ENCODE peak calls at places on chromosomes 2 and 18, in four cellular contexts. A is colonic mucosa, Z is endodermal cell, C is hepatocyte. D is an unnamed sample.

GRCh38 chr18:8730080-8730827 is 24.9 kb downstream of the MTCL1 start:
- DNase-seq in Z (no peak), A (peak), C (peak), D (peak)

GRCh38 chr18:10477863-10478260 is 23.4 kb downstream of the APCDD1 start:
- DNase-seq in C (no peak), A (no peak), Z (no peak), D (no peak)

GRCh38 chr2:47520825-47521665 is 118.1 kb downstream of the MSH2 start:
- DNase-seq in Z (peak), A (peak), C (no peak), D (peak)

GRCh38 chr18:38545071-38545470 is 979.5 kb upstream of the CELF4 start:
- DNase-seq in A (no peak), Z (peak), C (peak), D (no peak)

GRCh38 chr18:70490008-70490933 is 201.4 kb downstream of the SOCS6 start:
- DNase-seq in A (peak), Z (peak), C (peak), D (no peak)

GRCh38 chr18:57767259-57768050 is 35.7 kb downstream of the ATP8B1 start:
- DNase-seq in C (no peak), A (no peak), Z (no peak), D (peak)

GRCh38 chr2:105521616-105522015 is 122.8 kb upstream of the FHL2 start:
- DNase-seq in A (no peak), Z (no peak), C (no peak), D (no peak)

GRCh38 chr2:227818569-227819397 is 5.1 kb downstream of the CCL20 start:
- DNase-seq in Z (no peak), C (peak), A (peak), D (peak)

GRCh38 chr2:132999421-132999820 is 329.4 kb upstream of the LYPD1 start:
- DNase-seq in A (no peak), Z (no peak), C (no peak), D (no peak)

GRCh38 chr18:62614499-62614898 is 91.7 kb downstream of the ZCCHC2 start:
- DNase-seq in C (no peak), A (no peak), Z (no peak), D (no peak)

GRCh38 chr2:216292886-216293291 is 79.4 kb downstream of the MARCHF4 start:
- DNase-seq in Z (peak), A (no peak), C (no peak), D (no peak)

GRCh38 chr2:30321466-30321865 is 90.1 kb downstream of the LBH start:
- DNase-seq in C (no peak), A (no peak), Z (no peak), D (no peak)

GRCh38 chr18:68215931-68216330 is 499.0 kb downstream of the TMX3 start:
- DNase-seq in A (no peak), C (no peak), Z (no peak), D (no peak)

GRCh38 chr2:122822319-122822718 is 1066.9 kb downstream of the TSN start:
- DNase-seq in A (no peak), C (no peak), Z (no peak), D (no peak)

GRCh38 chr2:238294393-238295143 is 6.2 kb upstream of the PER2 start:
- DNase-seq in A (peak), C (peak), Z (no peak), D (no peak)

GRCh38 chr18:73201940-73202339 is 334.2 kb upstream of the NETO1 start:
- DNase-seq in Z (no peak), A (no peak), C (no peak), D (no peak)

GRCh38 chr2:102050854-102051391 is 59.2 kb downstream of the IL1R2 start:
- DNase-seq in A (peak), C (peak), Z (no peak), D (peak)

GRCh38 chr2:222900354-222900753 is 39.5 kb downstream of the ACSL3 start:
- DNase-seq in C (no peak), Z (no peak), A (no peak), D (no peak)

GRCh38 chr18:13416208-13416607 is 197.6 kb downstream of the LDLRAD4 start:
- DNase-seq in C (no peak), Z (no peak), A (no peak), D (no peak)

GRCh38 chr2:38039511-38039910 is 36.4 kb downstream of the CYP1B1 start:
- DNase-seq in C (no peak), A (no peak), Z (no peak), D (no peak)

GRCh38 chr2:18402888-18403287 is 157.6 kb downstream of the RDH14 start:
- DNase-seq in C (no peak), Z (no peak), A (no peak), D (no peak)

GRCh38 chr18:56869189-56869777 is 218.1 kb downstream of the WDR7 start:
- DNase-seq in Z (peak), A (no peak), C (peak), D (no peak)

GRCh38 chr2:231245253-231246094 is 47.0 kb downstream of the ARMC9 start:
- DNase-seq in A (peak), Z (no peak), C (no peak), D (no peak)

GRCh38 chr2:200618590-200619021 is 32.8 kb downstream of the AOX1 start:
- DNase-seq in A (no peak), C (peak), Z (no peak), D (no peak)
- TF ChIP-seq CTCF in A (no peak), C (peak), Z (peak), D (no peak)

DNA sequence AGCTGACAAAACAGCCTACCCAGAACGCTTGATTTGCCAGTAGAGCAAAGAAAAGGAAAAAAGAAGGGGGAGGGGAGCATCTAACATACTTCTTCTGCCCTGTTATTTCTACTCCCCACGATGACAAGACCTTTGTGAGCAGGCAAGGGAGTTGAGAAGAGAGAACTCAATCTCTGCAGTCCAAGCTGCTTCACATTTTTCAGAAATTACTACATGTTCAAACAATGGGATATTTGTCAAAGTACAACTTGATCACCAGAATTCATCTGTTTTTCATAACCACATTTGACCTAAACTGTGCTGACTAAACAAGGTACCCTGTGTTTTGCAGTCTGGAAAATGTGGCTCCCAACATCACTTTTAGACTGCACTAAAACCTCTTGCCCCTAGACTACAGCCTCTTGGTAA is 286.7 kb downstream of the EXOC6B start:
- DNase-seq in C (no peak), A (no peak), Z (no peak), D (no peak)
- H3K27ac ChIP-seq in C (no peak), A (no peak), Z (peak), D (no peak)

GRCh38 chr18:50281295-50281971 is at the start of gene MBD1:
- DNase-seq in Z (peak), A (peak), C (peak), D (peak)
- TF ChIP-seq CTCF in Z (peak), A (peak), C (peak), D (peak)

GRCh38 chr2:120892271-120892966 is 156.8 kb downstream of the GLI2 start:
- DNase-seq in C (no peak), A (no peak), Z (no peak), D (no peak)
- H3K27ac ChIP-seq in C (peak), A (no peak), Z (peak), D (peak)

GRCh38 chr2:160608525-160609085 is 115.0 kb upstream of the RBMS1 start:
- DNase-seq in Z (no peak), A (no peak), C (no peak), D (no peak)

GRCh38 chr2:160613466-160614153 is 120.0 kb upstream of the RBMS1 start:
- DNase-seq in Z (no peak), C (no peak), A (no peak), D (no peak)

GRCh38 chr2:160612266-160612864 is 118.8 kb upstream of the RBMS1 start:
- DNase-seq in A (no peak), C (no peak), Z (no peak), D (no peak)

GRCh38 chr2:160606336-160606735 is 112.7 kb upstream of the RBMS1 start:
- DNase-seq in Z (no peak), A (no peak), C (no peak), D (no peak)

GRCh38 chr2:160609346-160609745 is 115.7 kb upstream of the RBMS1 start:
- DNase-seq in A (no peak), C (no peak), Z (no peak), D (no peak)
- TF ChIP-seq CTCF in A (no peak), C (no peak), Z (no peak), D (no peak)

DNA sequence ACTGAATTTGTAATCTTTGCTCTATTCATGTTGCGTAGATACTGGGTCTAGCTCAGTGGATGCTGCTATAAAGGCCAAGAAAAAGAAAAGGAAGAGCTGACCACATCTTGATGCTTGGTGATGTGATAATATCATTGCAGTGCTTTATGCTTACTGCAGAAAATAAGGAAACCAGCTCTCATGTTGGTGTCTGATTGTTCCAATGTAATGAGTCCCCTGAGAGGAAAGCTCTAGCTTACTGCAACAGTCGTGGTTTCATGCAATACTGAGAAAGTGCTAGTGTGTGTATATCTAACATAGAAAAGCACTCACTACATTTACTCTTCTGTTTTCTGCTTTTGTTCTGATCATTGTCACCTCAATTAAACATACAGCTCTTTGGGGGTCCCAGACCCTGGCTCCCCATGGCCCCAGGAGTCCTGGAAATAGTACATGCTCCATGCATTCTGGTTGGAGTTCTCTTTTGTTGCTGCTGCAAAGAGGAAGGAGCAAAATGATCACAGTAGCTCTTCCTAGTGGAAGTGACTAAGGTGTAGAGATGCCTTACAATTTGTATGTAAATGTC is 338.8 kb downstream of the CYRIA start:
- DNase-seq in C (no peak), A (no peak), Z (no peak), D (no peak)
- H3K27ac ChIP-seq in C (no peak), A (no peak), Z (no peak), D (no peak)

DNA sequence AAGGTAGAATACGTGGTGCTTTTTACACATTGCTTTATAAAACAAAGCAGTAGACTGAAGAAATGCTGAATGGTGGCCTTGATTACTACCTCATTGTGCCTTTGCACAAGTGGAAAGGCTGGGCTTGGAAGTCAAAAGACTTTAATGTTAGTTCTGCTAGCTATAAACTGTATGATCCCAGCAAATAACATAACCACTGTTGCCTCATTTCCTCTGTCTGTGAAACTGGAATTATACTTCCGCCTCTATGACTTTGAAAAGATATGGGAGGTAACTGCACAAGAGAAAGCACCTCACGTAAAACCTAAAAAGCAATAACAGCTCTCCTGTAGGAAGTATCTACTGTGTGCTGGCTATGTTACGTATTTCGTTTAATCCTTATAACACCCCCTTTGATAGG is 43.4 kb upstream of the DSC1 start:
- DNase-seq in A (peak), C (no peak), Z (no peak), D (no peak)
- TF ChIP-seq CTCF in A (no peak), C (no peak), Z (no peak), D (no peak)

GRCh38 chr2:68158134-68158447 is 403 bp downstream of the PNO1 start:
- DNase-seq in Z (no peak), A (no peak), C (no peak), D (no peak)
- H3K27ac ChIP-seq in Z (peak), A (peak), C (peak), D (peak)